ENCODE peak calls at places on chromosomes 13 and 19, in nine cellular contexts. One of them, this sample, is unnamed.

GRCh38 chr19:39871886-39872866 is 26.0 kb upstream of the FBL start:
- DNase-seq in IMR-90: no peak
- DNase-seq in GM12865: no peak
- DNase-seq in GM12864: no peak
- DNase-seq in ascending aorta: no peak
- DNase-seq in tibial artery: no peak
- DNase-seq in lower leg skin: no peak
- DNase-seq in AG09309: no peak
- DNase-seq in WERI-Rb-1: no peak
- DNase-seq in this sample: no peak

GRCh38 chr13:78631077-78631476 is 27.7 kb upstream of the POU4F1 start:
- DNase-seq in IMR-90: no peak
- DNase-seq in GM12865: no peak
- DNase-seq in GM12864: no peak
- DNase-seq in ascending aorta: no peak
- DNase-seq in tibial artery: no peak
- DNase-seq in lower leg skin: no peak
- DNase-seq in AG09309: no peak
- DNase-seq in WERI-Rb-1: no peak
- DNase-seq in this sample: no peak

GRCh38 chr19:7706662-7707454 is 4.9 kb upstream of the FCER2 start:
- DNase-seq in IMR-90: no peak
- DNase-seq in GM12865: no peak
- DNase-seq in GM12864: no peak
- DNase-seq in ascending aorta: no peak
- DNase-seq in tibial artery: no peak
- DNase-seq in lower leg skin: peak; percentile 25
- DNase-seq in AG09309: no peak
- DNase-seq in WERI-Rb-1: no peak
- DNase-seq in this sample: no peak

GRCh38 chr19:33175886-33176669 is 18.1 kb upstream of the LRP3 start:
- DNase-seq in IMR-90: peak; percentile 30
- DNase-seq in GM12865: no peak
- DNase-seq in GM12864: peak; percentile 7
- DNase-seq in ascending aorta: no peak
- DNase-seq in tibial artery: no peak
- DNase-seq in lower leg skin: no peak
- DNase-seq in AG09309: no peak
- DNase-seq in WERI-Rb-1: peak; percentile 59
- DNase-seq in this sample: no peak

GRCh38 chr13:48009298-48009697 is 8.2 kb upstream of the SUCLA2 start:
- DNase-seq in IMR-90: peak; percentile 51
- DNase-seq in GM12865: no peak
- DNase-seq in GM12864: no peak
- DNase-seq in ascending aorta: no peak
- DNase-seq in tibial artery: no peak
- DNase-seq in lower leg skin: no peak
- DNase-seq in AG09309: peak; percentile 52
- DNase-seq in WERI-Rb-1: no peak
- DNase-seq in this sample: no peak

GRCh38 chr13:33089311-33089710 is 73.1 kb downstream of the KL start:
- DNase-seq in IMR-90: no peak
- DNase-seq in GM12865: no peak
- DNase-seq in GM12864: no peak
- DNase-seq in ascending aorta: no peak
- DNase-seq in tibial artery: no peak
- DNase-seq in lower leg skin: no peak
- DNase-seq in AG09309: no peak
- DNase-seq in WERI-Rb-1: no peak
- DNase-seq in this sample: no peak

GRCh38 chr19:53927745-53928144 is 18.7 kb downstream of the CACNG7 start:
- DNase-seq in IMR-90: peak; percentile 64
- DNase-seq in GM12865: peak; percentile 2
- DNase-seq in GM12864: no peak
- DNase-seq in ascending aorta: no peak
- DNase-seq in tibial artery: no peak
- DNase-seq in lower leg skin: no peak
- DNase-seq in AG09309: peak; percentile 8
- DNase-seq in WERI-Rb-1: no peak
- DNase-seq in this sample: no peak

GRCh38 chr13:50796463-50796862 is 47.0 kb downstream of the DLEU7 start:
- DNase-seq in IMR-90: no peak
- DNase-seq in GM12865: no peak
- DNase-seq in GM12864: no peak
- DNase-seq in ascending aorta: no peak
- DNase-seq in tibial artery: no peak
- DNase-seq in lower leg skin: no peak
- DNase-seq in AG09309: no peak
- DNase-seq in WERI-Rb-1: no peak
- DNase-seq in this sample: no peak

GRCh38 chr13:67192751-67193150 is 37.4 kb downstream of the PCDH9 start:
- DNase-seq in IMR-90: no peak
- DNase-seq in GM12865: no peak
- DNase-seq in GM12864: no peak
- DNase-seq in ascending aorta: no peak
- DNase-seq in tibial artery: no peak
- DNase-seq in lower leg skin: no peak
- DNase-seq in AG09309: no peak
- DNase-seq in WERI-Rb-1: no peak
- DNase-seq in this sample: no peak

GRCh38 chr19:35327642-35328041 is 1.3 kb upstream of the CD22 start:
- DNase-seq in IMR-90: no peak
- DNase-seq in GM12865: no peak
- DNase-seq in GM12864: no peak
- DNase-seq in ascending aorta: no peak
- DNase-seq in tibial artery: no peak
- DNase-seq in lower leg skin: no peak
- DNase-seq in AG09309: no peak
- DNase-seq in WERI-Rb-1: peak; percentile 50
- DNase-seq in this sample: no peak

GRCh38 chr19:16351133-16351809 is 26.6 kb downstream of the KLF2 start:
- DNase-seq in IMR-90: peak; percentile 54
- DNase-seq in GM12865: peak; percentile 58
- DNase-seq in GM12864: no peak
- DNase-seq in ascending aorta: no peak
- DNase-seq in tibial artery: no peak
- DNase-seq in lower leg skin: no peak
- DNase-seq in AG09309: no peak
- DNase-seq in WERI-Rb-1: no peak
- DNase-seq in this sample: no peak

DNA sequence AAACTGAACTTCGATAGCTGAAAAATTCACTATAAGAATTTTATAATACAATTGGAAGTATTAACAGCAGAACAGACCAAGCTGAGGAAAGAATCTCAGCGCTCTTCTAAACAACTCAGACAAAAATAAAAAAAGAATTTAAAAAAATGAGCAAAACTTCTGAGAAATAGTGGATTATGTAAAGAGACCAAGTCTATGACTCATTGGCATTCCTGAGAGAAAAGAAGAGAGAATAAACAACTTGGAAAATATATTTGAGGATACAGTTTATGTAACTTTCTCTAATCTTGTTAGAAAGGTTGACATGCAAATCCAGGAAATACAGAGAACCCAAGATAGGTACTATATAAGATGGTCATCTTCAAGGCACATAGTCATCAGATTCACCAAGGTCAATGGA is 25.4 kb downstream of the SLC25A15 start:
- DNase-seq in IMR-90: peak; percentile 31
- DNase-seq in GM12865: no peak
- DNase-seq in GM12864: no peak
- DNase-seq in ascending aorta: no peak
- DNase-seq in tibial artery: no peak
- DNase-seq in lower leg skin: no peak
- DNase-seq in AG09309: no peak
- DNase-seq in WERI-Rb-1: no peak
- DNase-seq in this sample: no peak
- TF ChIP-seq CTCF in IMR-90: no peak
- TF ChIP-seq CTCF in GM12865: no peak
- TF ChIP-seq CTCF in GM12864: no peak
- TF ChIP-seq CTCF in ascending aorta: no peak
- TF ChIP-seq CTCF in tibial artery: no peak
- TF ChIP-seq CTCF in lower leg skin: no peak
- TF ChIP-seq CTCF in AG09309: no peak
- TF ChIP-seq CTCF in WERI-Rb-1: no peak
- TF ChIP-seq CTCF in this sample: no peak

GRCh38 chr13:106349080-106349841 is 186.2 kb downstream of the EFNB2 start:
- DNase-seq in IMR-90: peak; percentile 34
- DNase-seq in GM12865: no peak
- DNase-seq in GM12864: no peak
- DNase-seq in ascending aorta: no peak
- DNase-seq in tibial artery: no peak
- DNase-seq in lower leg skin: no peak
- DNase-seq in AG09309: no peak
- DNase-seq in WERI-Rb-1: no peak
- DNase-seq in this sample: no peak
- H3K4me3 ChIP-seq in IMR-90: peak overlapping the region; percentile 3
- H3K4me3 ChIP-seq in GM12865: no peak overlapping the region
- H3K4me3 ChIP-seq in GM12864: no peak overlapping the region
- H3K4me3 ChIP-seq in ascending aorta: peak overlapping the region; percentile 54
- H3K4me3 ChIP-seq in tibial artery: no peak overlapping the region
- H3K4me3 ChIP-seq in lower leg skin: no peak overlapping the region
- H3K4me3 ChIP-seq in AG09309: peak overlapping the region; percentile 12
- H3K4me3 ChIP-seq in WERI-Rb-1: no peak overlapping the region
- H3K4me3 ChIP-seq in this sample: no peak overlapping the region

DNA sequence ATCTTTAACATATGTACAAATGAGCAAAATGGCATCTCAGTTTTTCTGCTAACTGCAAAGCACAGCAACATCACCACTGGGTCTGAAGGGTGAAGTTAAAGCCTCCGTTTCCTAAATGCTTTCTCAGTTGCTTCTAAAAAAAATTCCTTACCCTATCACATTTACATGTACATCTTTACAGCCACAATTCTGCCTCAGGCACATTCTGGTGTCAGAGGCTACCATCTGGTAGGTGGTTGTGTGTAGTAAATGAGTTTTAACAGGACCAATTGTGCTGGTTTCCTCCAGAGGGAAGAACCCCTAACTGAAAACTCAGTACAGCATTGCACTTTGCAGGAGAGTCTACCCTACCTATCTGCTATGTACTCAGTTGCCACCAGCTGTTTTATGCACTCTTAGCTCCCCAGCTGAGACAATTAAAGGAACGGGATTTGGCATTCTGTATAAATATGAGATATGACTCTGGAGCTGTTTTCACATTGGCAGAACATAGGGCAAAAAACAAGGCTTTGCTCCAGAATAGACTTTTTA is 1576.5 kb downstream of the PCDH9 start:
- DNase-seq in IMR-90: no peak
- DNase-seq in GM12865: no peak
- DNase-seq in GM12864: no peak
- DNase-seq in ascending aorta: no peak
- DNase-seq in tibial artery: no peak
- DNase-seq in lower leg skin: no peak
- DNase-seq in AG09309: no peak
- DNase-seq in WERI-Rb-1: no peak
- DNase-seq in this sample: no peak
- TF ChIP-seq CTCF in IMR-90: no peak
- TF ChIP-seq CTCF in GM12865: no peak
- TF ChIP-seq CTCF in GM12864: no peak
- TF ChIP-seq CTCF in ascending aorta: no peak
- TF ChIP-seq CTCF in tibial artery: no peak
- TF ChIP-seq CTCF in lower leg skin: no peak
- TF ChIP-seq CTCF in AG09309: no peak
- TF ChIP-seq CTCF in WERI-Rb-1: no peak
- TF ChIP-seq CTCF in this sample: no peak

GRCh38 chr19:56476093-56476492 is 1.1 kb downstream of the ZNF667 start:
- DNase-seq in IMR-90: no peak
- DNase-seq in GM12865: no peak
- DNase-seq in GM12864: no peak
- DNase-seq in ascending aorta: no peak
- DNase-seq in tibial artery: no peak
- DNase-seq in lower leg skin: no peak
- DNase-seq in AG09309: no peak
- DNase-seq in WERI-Rb-1: no peak
- DNase-seq in this sample: no peak

GRCh38 chr19:56476671-56477428 is at the start of gene ZNF667:
- DNase-seq in IMR-90: peak; percentile 59
- DNase-seq in GM12865: no peak
- DNase-seq in GM12864: no peak
- DNase-seq in ascending aorta: no peak
- DNase-seq in tibial artery: no peak
- DNase-seq in lower leg skin: no peak
- DNase-seq in AG09309: no peak
- DNase-seq in WERI-Rb-1: peak; percentile 23
- DNase-seq in this sample: no peak

GRCh38 chr19:56477429-56478338 is 539 bp upstream of the ZNF667 start:
- DNase-seq in IMR-90: peak; percentile 91
- DNase-seq in GM12865: no peak
- DNase-seq in GM12864: no peak
- DNase-seq in ascending aorta: peak; percentile 57
- DNase-seq in tibial artery: peak; percentile 94
- DNase-seq in lower leg skin: peak; percentile 77
- DNase-seq in AG09309: peak; percentile 48
- DNase-seq in WERI-Rb-1: peak; percentile 95
- DNase-seq in this sample: no peak
- H3K4me3 ChIP-seq in IMR-90: peak overlapping the region; percentile 70
- H3K4me3 ChIP-seq in GM12865: no peak overlapping the region
- H3K4me3 ChIP-seq in GM12864: no peak overlapping the region
- H3K4me3 ChIP-seq in ascending aorta: peak overlapping the region; percentile 80
- H3K4me3 ChIP-seq in tibial artery: peak overlapping the region; percentile 65
- H3K4me3 ChIP-seq in lower leg skin: peak overlapping the region; percentile 38
- H3K4me3 ChIP-seq in AG09309: peak overlapping the region; percentile 83
- H3K4me3 ChIP-seq in WERI-Rb-1: peak overlapping the region; percentile 91
- H3K4me3 ChIP-seq in this sample: no peak overlapping the region

GRCh38 chr19:799076-799881 is 2.0 kb downstream of the PTBP1 start:
- DNase-seq in IMR-90: peak; percentile 49
- DNase-seq in GM12865: peak; percentile 35
- DNase-seq in GM12864: no peak
- DNase-seq in ascending aorta: no peak
- DNase-seq in tibial artery: no peak
- DNase-seq in lower leg skin: no peak
- DNase-seq in AG09309: no peak
- DNase-seq in WERI-Rb-1: no peak
- DNase-seq in this sample: no peak
- TF ChIP-seq CTCF in IMR-90: peak; percentile 36
- TF ChIP-seq CTCF in GM12865: no peak
- TF ChIP-seq CTCF in GM12864: peak; percentile 1
- TF ChIP-seq CTCF in ascending aorta: no peak
- TF ChIP-seq CTCF in tibial artery: no peak
- TF ChIP-seq CTCF in lower leg skin: no peak
- TF ChIP-seq CTCF in AG09309: peak; percentile 30
- TF ChIP-seq CTCF in WERI-Rb-1: peak; percentile 46
- TF ChIP-seq CTCF in this sample: peak; percentile 11